ENCODE peak calls at places on chromosomes 4 and X, in nine cellular contexts. T, I, K, B, X, H, J, S and A are unnamed samples.

GRCh38 chrX:71919436-71919835 is 8.8 kb downstream of the NHSL2 start:
- DNase-seq in T (no peak), I (no peak), K (no peak), B (no peak), X (no peak), H (no peak), J (no peak), S (no peak), A (no peak)

GRCh38 chr4:89509708-89510269 is 202.2 kb upstream of the GPRIN3 start:
- DNase-seq in T (no peak), I (peak), K (no peak), B (no peak), X (peak), H (no peak), J (no peak), S (no peak), A (no peak)

GRCh38 chr4:134773497-134774000 is 572.0 kb upstream of the PABPC4L start:
- DNase-seq in T (no peak), I (no peak), K (no peak), B (no peak), X (no peak), H (no peak), J (no peak), S (no peak), A (no peak)

GRCh38 chrX:110286126-110286525 is 31.8 kb downstream of the AMMECR1 start:
- DNase-seq in T (peak), I (peak), K (no peak), B (no peak), X (peak), H (no peak), J (no peak), S (no peak), A (peak)

GRCh38 chr4:26127001-26127400 is 193.8 kb upstream of the RBPJ start:
- DNase-seq in T (no peak), I (no peak), K (no peak), B (no peak), X (no peak), H (no peak), J (no peak), S (no peak), A (no peak)

GRCh38 chrX:97751016-97751415 is 867.3 kb downstream of the RPA4 start:
- DNase-seq in T (no peak), I (no peak), K (no peak), B (no peak), X (no peak), H (no peak), J (no peak), S (no peak), A (no peak)

GRCh38 chr4:174332741-174333493 is 49.2 kb downstream of the CEP44 start:
- DNase-seq in T (no peak), I (peak), K (no peak), B (no peak), X (no peak), H (no peak), J (no peak), S (no peak), A (no peak)

GRCh38 chr4:60805500-60806313 is 394.4 kb upstream of the ADGRL3 start:
- DNase-seq in T (no peak), I (peak), K (peak), B (no peak), X (no peak), H (peak), J (no peak), S (no peak), A (no peak)

GRCh38 chr4:93334003-93334402 is 494.6 kb upstream of the ATOH1 start:
- DNase-seq in T (no peak), I (peak), K (no peak), B (no peak), X (no peak), H (no peak), J (no peak), S (no peak), A (no peak)

GRCh38 chrX:49291615-49292337 is 11.7 kb upstream of the GAGE10 start:
- DNase-seq in T (peak), I (peak), K (peak), B (no peak), X (no peak), H (peak), J (peak), S (peak), A (no peak)

GRCh38 chr4:37687666-37688065 is 1.5 kb upstream of the RELL1 start:
- DNase-seq in T (no peak), I (no peak), K (no peak), B (no peak), X (no peak), H (no peak), J (no peak), S (no peak), A (no peak)

GRCh38 chrX:23811135-23811781 is 28.3 kb downstream of the SAT1 start:
- DNase-seq in T (no peak), I (no peak), K (no peak), B (no peak), X (no peak), H (no peak), J (no peak), S (peak), A (no peak)

GRCh38 chr4:127140306-127140705 is 492.5 kb upstream of the INTU start:
- DNase-seq in T (no peak), I (no peak), K (no peak), B (no peak), X (no peak), H (no peak), J (no peak), S (no peak), A (no peak)

GRCh38 chr4:5921074-5921473 is 28.2 kb upstream of the CRMP1 start:
- DNase-seq in T (no peak), I (no peak), K (no peak), B (no peak), X (no peak), H (peak), J (no peak), S (no peak), A (no peak)

GRCh38 chrX:11792461-11793421 is 34.7 kb downstream of the MSL3 start:
- DNase-seq in T (no peak), I (no peak), K (no peak), B (peak), X (no peak), H (no peak), J (peak), S (no peak), A (no peak)

GRCh38 chrX:16822723-16823122 is 36.5 kb downstream of the TXLNG start:
- DNase-seq in T (peak), I (peak), K (no peak), B (no peak), X (no peak), H (no peak), J (no peak), S (no peak), A (no peak)

GRCh38 chr4:10106421-10107039 is 10.1 kb downstream of the WDR1 start:
- DNase-seq in T (peak), I (peak), K (no peak), B (no peak), X (peak), H (no peak), J (no peak), S (peak), A (peak)

GRCh38 chrX:41923257-41923924 is at the start of gene CASK:
- DNase-seq in T (peak), I (peak), K (peak), B (peak), X (peak), H (peak), J (peak), S (peak), A (peak)

GRCh38 chr4:80521438-80521837 is 185.9 kb downstream of the CFAP299 start:
- DNase-seq in T (no peak), I (no peak), K (no peak), B (no peak), X (no peak), H (no peak), J (peak), S (no peak), A (no peak)

GRCh38 chr4:57110635-57111546 is 706 bp upstream of the IGFBP7 start:
- DNase-seq in T (peak), I (peak), K (peak), B (no peak), X (peak), H (peak), J (no peak), S (peak), A (no peak)

GRCh38 chr4:6991249-6991648 is 51.9 kb upstream of the TADA2B start:
- DNase-seq in T (no peak), I (no peak), K (no peak), B (no peak), X (no peak), H (no peak), J (no peak), S (no peak), A (no peak)

GRCh38 chr4:159360549-159360948 is 257.7 kb downstream of the RAPGEF2 start:
- DNase-seq in T (peak), I (peak), K (no peak), B (no peak), X (peak), H (no peak), J (no peak), S (no peak), A (no peak)

GRCh38 chr4:61543976-61544375 is 343.9 kb downstream of the ADGRL3 start:
- DNase-seq in T (no peak), I (no peak), K (no peak), B (no peak), X (no peak), H (no peak), J (no peak), S (no peak), A (no peak)

GRCh38 chr4:162457071-162457865 is 293.5 kb upstream of the FSTL5 start:
- DNase-seq in T (no peak), I (no peak), K (no peak), B (no peak), X (no peak), H (no peak), J (no peak), S (no peak), A (no peak)

GRCh38 chr4:2284161-2284933 is 22.4 kb upstream of the MXD4 start:
- DNase-seq in T (no peak), I (no peak), K (no peak), B (no peak), X (no peak), H (no peak), J (no peak), S (peak), A (peak)

GRCh38 chrX:70664726-70665125 is 220.1 kb downstream of the DLG3 start:
- DNase-seq in T (no peak), I (peak), K (no peak), B (no peak), X (no peak), H (no peak), J (no peak), S (no peak), A (no peak)